ENCODE peak calls at places on chromosomes 13 and 19, in seven cellular contexts. E, N, G, Q, B, H and O are unnamed samples.

GRCh38 chr13:27797228-27797624 is 4.9 kb downstream of the GSX1 start:
- DNase-seq in E (no peak), N (peak; percentile 47), G (no peak), Q (peak; percentile 49), B (no peak), H (no peak), O (no peak)

GRCh38 chr13:40261361-40261760 is 405.1 kb downstream of the FOXO1 start:
- DNase-seq in E (no peak), N (no peak), G (no peak), Q (no peak), B (no peak), H (no peak), O (no peak)

GRCh38 chr13:86569974-86570373 is 770.8 kb upstream of the SLITRK6 start:
- DNase-seq in E (no peak), N (no peak), G (no peak), Q (no peak), B (no peak), H (no peak), O (no peak)

GRCh38 chr13:74835579-74835978 is 646.4 kb downstream of the TBC1D4 start:
- DNase-seq in E (no peak), N (no peak), G (no peak), Q (no peak), B (no peak), H (no peak), O (no peak)

GRCh38 chr19:996051-996838 is 4.0 kb upstream of the GRIN3B start:
- DNase-seq in E (no peak), N (no peak), G (peak; percentile 55), Q (peak; percentile 68), B (peak; percentile 75), H (peak; percentile 96), O (no peak)

GRCh38 chr13:32051156-32051555 is 19.6 kb downstream of the FRY start:
- DNase-seq in E (no peak), N (no peak), G (no peak), Q (no peak), B (no peak), H (no peak), O (no peak)

GRCh38 chr13:92802776-92803175 is 423.8 kb upstream of the GPC6 start:
- DNase-seq in E (no peak), N (no peak), G (no peak), Q (no peak), B (no peak), H (no peak), O (no peak)

GRCh38 chr19:53467138-53467502 is 413 bp upstream of the ZNF813 start:
- DNase-seq in E (peak; percentile 65), N (no peak), G (no peak), Q (peak; percentile 20), B (peak; percentile 14), H (peak; percentile 21), O (no peak)

GRCh38 chr13:42272776-42273175 is 824 bp downstream of the AKAP11 start:
- DNase-seq in E (no peak), N (no peak), G (no peak), Q (no peak), B (no peak), H (no peak), O (no peak)

GRCh38 chr19:56147307-56147706 is 6.2 kb downstream of the ZNF444 start:
- DNase-seq in E (no peak), N (no peak), G (no peak), Q (no peak), B (no peak), H (no peak), O (no peak)

GRCh38 chr19:56150358-56150757 is 9.3 kb downstream of the ZNF444 start:
- DNase-seq in E (no peak), N (no peak), G (no peak), Q (no peak), B (no peak), H (no peak), O (no peak)

GRCh38 chr19:56149656-56150038 is 8.6 kb downstream of the ZNF444 start:
- DNase-seq in E (no peak), N (no peak), G (no peak), Q (no peak), B (no peak), H (no peak), O (no peak)

GRCh38 chr19:56146904-56147303 is 5.8 kb downstream of the ZNF444 start:
- DNase-seq in E (no peak), N (no peak), G (no peak), Q (no peak), B (no peak), H (no peak), O (no peak)

DNA sequence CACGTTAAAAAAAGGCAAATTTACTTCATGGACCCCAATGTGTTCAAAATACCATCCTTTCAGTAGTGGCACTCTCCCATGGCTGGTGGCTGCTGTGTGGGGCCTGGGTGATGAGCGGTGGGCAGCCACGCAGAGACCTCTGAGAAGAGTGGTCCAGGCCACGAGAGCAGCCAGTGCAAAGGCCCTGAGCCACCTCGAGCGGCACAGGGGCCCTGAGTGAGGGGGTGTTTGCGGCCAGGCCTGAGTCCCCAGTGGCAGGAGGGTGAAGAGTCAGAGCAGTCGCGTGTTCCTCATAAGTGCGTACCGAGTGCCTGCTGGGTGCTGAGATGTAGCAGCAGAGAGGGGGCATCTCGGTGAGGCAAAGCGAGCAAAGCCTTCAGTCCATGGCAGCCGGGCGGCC is 7.0 kb downstream of the ZNF444 start:
- DNase-seq in E (no peak), N (no peak), G (no peak), Q (no peak), B (no peak), H (no peak), O (no peak)
- TF ChIP-seq CTCF in E (no peak), N (no peak), G (no peak), Q (no peak), B (no peak), H (no peak), O (no peak)

DNA sequence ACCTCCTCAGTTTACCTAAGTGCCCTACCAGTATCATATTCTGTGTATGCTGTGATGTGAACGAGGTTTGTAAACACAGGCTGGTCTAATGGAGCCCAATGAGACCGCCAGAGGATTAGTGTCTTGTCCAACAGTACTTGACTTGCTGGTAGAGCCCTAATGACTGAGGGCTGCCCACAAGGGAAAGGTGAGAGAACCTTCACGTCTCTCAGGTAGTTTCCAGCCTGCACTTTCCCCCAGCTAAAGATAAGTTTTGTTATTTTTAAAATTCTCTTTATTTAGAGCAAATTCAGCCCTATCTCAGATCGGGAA is 498 bp upstream of the RBM26 start:
- DNase-seq in E (no peak), N (no peak), G (no peak), Q (no peak), B (no peak), H (no peak), O (no peak)
- H3K4me3 ChIP-seq in E (peak overlapping the region; percentile 80), N (peak overlapping the region; percentile 89), G (peak overlapping the region; percentile 84), Q (peak overlapping the region; percentile 91), B (peak overlapping the region; percentile 97), H (peak overlapping the region; percentile 84), O (peak overlapping the region; percentile 91)

DNA sequence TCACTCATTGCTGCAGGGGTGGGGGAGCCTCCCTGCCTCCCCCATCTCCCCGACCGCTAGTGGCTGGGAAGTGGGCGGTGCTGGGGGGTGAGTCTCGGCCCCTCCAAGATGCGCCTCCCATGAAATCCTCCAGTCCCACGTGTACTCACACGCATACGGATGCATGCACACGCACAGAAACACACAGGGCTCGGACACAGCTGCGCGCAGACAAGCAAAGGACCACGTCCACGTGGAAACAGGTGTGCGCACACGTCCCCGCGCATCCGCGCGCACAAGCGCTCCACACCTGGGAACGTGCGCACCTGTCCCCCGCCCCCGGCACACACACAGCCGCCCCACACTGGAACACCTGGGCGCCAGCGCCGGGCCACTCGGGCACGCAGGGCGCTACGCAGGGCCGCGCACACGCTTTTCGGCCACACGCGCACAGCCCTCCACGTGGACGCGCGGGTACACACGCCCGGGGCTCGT is 680 bp downstream of the MATK start:
- DNase-seq in E (no peak), N (no peak), G (no peak), Q (no peak), B (no peak), H (peak; percentile 37), O (no peak)
- H3K27me3 ChIP-seq in E (peaks cover 6% of the 10 kb centered on the region), N (peaks cover 33% of the 10 kb centered on the region), G (peaks cover 70% of the 10 kb centered on the region), Q (no peaks in the 10 kb centered on the region), B (peaks cover 40% of the 10 kb centered on the region), H (no peaks in the 10 kb centered on the region), O (peaks cover 5% of the 10 kb centered on the region)

GRCh38 chr13:101916758-101917474 is 464.4 kb downstream of the ITGBL1 start:
- DNase-seq in E (peak; percentile 37), N (peak; percentile 16), G (no peak), Q (no peak), B (no peak), H (no peak), O (no peak)

GRCh38 chr13:101917475-101917810 is 465.0 kb downstream of the ITGBL1 start:
- DNase-seq in E (peak; percentile 22), N (no peak), G (no peak), Q (peak; percentile 75), B (no peak), H (no peak), O (no peak)

GRCh38 chr13:101917833-101918755 is 465.6 kb downstream of the ITGBL1 start:
- DNase-seq in E (no peak), N (no peak), G (no peak), Q (peak; percentile 92), B (no peak), H (no peak), O (no peak)

GRCh38 chr13:101916108-101916757 is 463.8 kb downstream of the ITGBL1 start:
- DNase-seq in E (peak; percentile 66), N (peak; percentile 63), G (no peak), Q (peak; percentile 89), B (no peak), H (no peak), O (no peak)

DNA sequence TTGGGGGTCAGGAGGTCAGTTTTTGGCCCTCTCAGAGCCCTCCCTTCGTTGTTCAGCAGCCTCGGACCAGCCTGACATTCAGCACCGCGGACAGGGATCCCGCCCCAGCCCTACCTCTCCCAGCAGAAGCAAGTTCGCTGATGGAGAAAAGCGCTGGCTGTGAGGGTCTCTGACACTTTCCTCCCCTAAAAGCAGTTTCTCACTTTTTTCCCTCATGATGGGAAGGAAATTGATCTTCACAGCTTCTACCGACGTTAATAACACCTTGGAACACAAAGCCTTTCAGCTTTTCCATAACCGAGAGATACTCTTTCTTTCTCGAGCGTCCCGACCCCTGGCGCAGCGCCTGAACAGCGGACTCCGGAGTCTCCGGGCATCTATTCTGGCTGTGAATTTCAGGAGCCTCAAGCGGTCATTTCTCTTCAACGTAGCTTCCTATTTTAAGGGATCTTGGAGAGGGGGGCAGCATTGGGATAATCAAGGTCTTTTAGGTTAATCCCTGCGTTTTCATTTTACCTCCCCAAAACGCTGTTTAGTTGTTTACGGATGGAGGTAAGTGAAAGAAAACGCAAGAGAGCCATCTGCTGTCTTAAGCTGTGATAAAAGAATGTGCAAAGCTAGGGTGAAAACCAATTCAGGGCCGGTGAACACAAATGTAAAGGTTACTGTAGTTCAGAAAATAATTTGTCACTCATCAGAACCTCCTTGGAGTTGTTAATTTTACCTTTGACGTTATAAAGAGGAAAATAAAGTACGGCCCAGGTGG is 467.2 kb downstream of the ITGBL1 start:
- DNase-seq in E (peak; percentile 65), N (peak; percentile 76), G (no peak), Q (peak; percentile 45), B (no peak), H (no peak), O (no peak)
- TF ChIP-seq CTCF in E (no peak), N (no peak), G (no peak), Q (peak; percentile 32), B (no peak), H (no peak), O (no peak)